ENCODE peak calls at places on chromosome 4, in five cellular contexts. One of them, this sample, is unnamed.

GRCh38 chr4:148787831-148788477 is 345.7 kb upstream of the NR3C2 start:
- DNase-seq in stimulated activated CD4-positive, alpha-beta T cell treated with anti-CD3 and anti-CD28 coated beads, Interleukin-15, amount 100 ng/mL, for 24 hours: no peak
- DNase-seq in EH: no peak
- DNase-seq in tibial artery: no peak
- DNase-seq in NCI-H1092 treated with DMSO at 0.1 percent for 48 hours: no peak
- DNase-seq in this sample: no peak

GRCh38 chr4:138405439-138405838 is 163.3 kb upstream of the SLC7A11 start:
- DNase-seq in tibial artery: no peak
- DNase-seq in EH: peak; percentile 22
- DNase-seq in stimulated activated CD4-positive, alpha-beta T cell treated with anti-CD3 and anti-CD28 coated beads, Interleukin-15, amount 100 ng/mL, for 24 hours: no peak
- DNase-seq in NCI-H1092 treated with DMSO at 0.1 percent for 48 hours: no peak
- DNase-seq in this sample: no peak

GRCh38 chr4:6092971-6093370 is 74.7 kb upstream of the C4orf50 start:
- DNase-seq in tibial artery: no peak
- DNase-seq in EH: no peak
- DNase-seq in NCI-H1092 treated with DMSO at 0.1 percent for 48 hours: no peak
- DNase-seq in stimulated activated CD4-positive, alpha-beta T cell treated with anti-CD3 and anti-CD28 coated beads, Interleukin-15, amount 100 ng/mL, for 24 hours: no peak
- DNase-seq in this sample: no peak

GRCh38 chr4:56927196-56927595 is 19.5 kb downstream of the REST start:
- DNase-seq in tibial artery: no peak
- DNase-seq in EH: no peak
- DNase-seq in NCI-H1092 treated with DMSO at 0.1 percent for 48 hours: no peak
- DNase-seq in stimulated activated CD4-positive, alpha-beta T cell treated with anti-CD3 and anti-CD28 coated beads, Interleukin-15, amount 100 ng/mL, for 24 hours: no peak
- DNase-seq in this sample: no peak

GRCh38 chr4:113707013-113707412 is 54.5 kb downstream of the CAMK2D start:
- DNase-seq in NCI-H1092 treated with DMSO at 0.1 percent for 48 hours: no peak
- DNase-seq in stimulated activated CD4-positive, alpha-beta T cell treated with anti-CD3 and anti-CD28 coated beads, Interleukin-15, amount 100 ng/mL, for 24 hours: no peak
- DNase-seq in tibial artery: no peak
- DNase-seq in EH: peak; percentile 55
- DNase-seq in this sample: no peak

GRCh38 chr4:47882228-47882627 is 32.2 kb downstream of the NFXL1 start:
- DNase-seq in EH: peak; percentile 47
- DNase-seq in tibial artery: no peak
- DNase-seq in stimulated activated CD4-positive, alpha-beta T cell treated with anti-CD3 and anti-CD28 coated beads, Interleukin-15, amount 100 ng/mL, for 24 hours: no peak
- DNase-seq in NCI-H1092 treated with DMSO at 0.1 percent for 48 hours: no peak
- DNase-seq in this sample: no peak

GRCh38 chr4:17352357-17352756 is 159.5 kb downstream of the QDPR start:
- DNase-seq in EH: no peak
- DNase-seq in tibial artery: no peak
- DNase-seq in NCI-H1092 treated with DMSO at 0.1 percent for 48 hours: no peak
- DNase-seq in stimulated activated CD4-positive, alpha-beta T cell treated with anti-CD3 and anti-CD28 coated beads, Interleukin-15, amount 100 ng/mL, for 24 hours: no peak
- DNase-seq in this sample: no peak

GRCh38 chr4:150694438-150694837 is 112.5 kb downstream of the MAB21L2 start:
- DNase-seq in EH: no peak
- DNase-seq in NCI-H1092 treated with DMSO at 0.1 percent for 48 hours: no peak
- DNase-seq in stimulated activated CD4-positive, alpha-beta T cell treated with anti-CD3 and anti-CD28 coated beads, Interleukin-15, amount 100 ng/mL, for 24 hours: no peak
- DNase-seq in tibial artery: no peak
- DNase-seq in this sample: no peak

GRCh38 chr4:76373919-76374552 is 46.9 kb downstream of the CCDC158 start:
- DNase-seq in NCI-H1092 treated with DMSO at 0.1 percent for 48 hours: no peak
- DNase-seq in EH: peak; percentile 48
- DNase-seq in stimulated activated CD4-positive, alpha-beta T cell treated with anti-CD3 and anti-CD28 coated beads, Interleukin-15, amount 100 ng/mL, for 24 hours: no peak
- DNase-seq in tibial artery: no peak
- DNase-seq in this sample: no peak

GRCh38 chr4:123488916-123489315 is 92.3 kb downstream of the SPRY1 start:
- DNase-seq in stimulated activated CD4-positive, alpha-beta T cell treated with anti-CD3 and anti-CD28 coated beads, Interleukin-15, amount 100 ng/mL, for 24 hours: no peak
- DNase-seq in NCI-H1092 treated with DMSO at 0.1 percent for 48 hours: no peak
- DNase-seq in tibial artery: no peak
- DNase-seq in EH: peak; percentile 66
- DNase-seq in this sample: no peak

GRCh38 chr4:66331761-66332160 is 661.5 kb upstream of the EPHA5 start:
- DNase-seq in stimulated activated CD4-positive, alpha-beta T cell treated with anti-CD3 and anti-CD28 coated beads, Interleukin-15, amount 100 ng/mL, for 24 hours: no peak
- DNase-seq in tibial artery: no peak
- DNase-seq in EH: peak; percentile 78
- DNase-seq in NCI-H1092 treated with DMSO at 0.1 percent for 48 hours: no peak
- DNase-seq in this sample: no peak

GRCh38 chr4:186887211-186887785 is 163.6 kb upstream of the FAT1 start:
- DNase-seq in stimulated activated CD4-positive, alpha-beta T cell treated with anti-CD3 and anti-CD28 coated beads, Interleukin-15, amount 100 ng/mL, for 24 hours: no peak
- DNase-seq in EH: peak; percentile 70
- DNase-seq in tibial artery: no peak
- DNase-seq in NCI-H1092 treated with DMSO at 0.1 percent for 48 hours: no peak
- DNase-seq in this sample: no peak

GRCh38 chr4:173529505-173530325 is at the start of gene HAND2:
- DNase-seq in EH: peak; percentile 78
- DNase-seq in stimulated activated CD4-positive, alpha-beta T cell treated with anti-CD3 and anti-CD28 coated beads, Interleukin-15, amount 100 ng/mL, for 24 hours: no peak
- DNase-seq in NCI-H1092 treated with DMSO at 0.1 percent for 48 hours: peak; percentile 47
- DNase-seq in tibial artery: peak; percentile 69
- DNase-seq in this sample: no peak

GRCh38 chr4:30719363-30720020 is 677 bp upstream of the PCDH7 start:
- DNase-seq in stimulated activated CD4-positive, alpha-beta T cell treated with anti-CD3 and anti-CD28 coated beads, Interleukin-15, amount 100 ng/mL, for 24 hours: peak; percentile 19
- DNase-seq in NCI-H1092 treated with DMSO at 0.1 percent for 48 hours: peak; percentile 44
- DNase-seq in EH: peak; percentile 59
- DNase-seq in tibial artery: peak; percentile 72
- DNase-seq in this sample: no peak

GRCh38 chr4:89682808-89683207 is 154.2 kb downstream of the SNCA start:
- DNase-seq in stimulated activated CD4-positive, alpha-beta T cell treated with anti-CD3 and anti-CD28 coated beads, Interleukin-15, amount 100 ng/mL, for 24 hours: no peak
- DNase-seq in NCI-H1092 treated with DMSO at 0.1 percent for 48 hours: no peak
- DNase-seq in EH: no peak
- DNase-seq in tibial artery: no peak
- DNase-seq in this sample: no peak

GRCh38 chr4:146029939-146030710 is 91.5 kb upstream of the ZNF827 start:
- DNase-seq in tibial artery: no peak
- DNase-seq in NCI-H1092 treated with DMSO at 0.1 percent for 48 hours: no peak
- DNase-seq in stimulated activated CD4-positive, alpha-beta T cell treated with anti-CD3 and anti-CD28 coated beads, Interleukin-15, amount 100 ng/mL, for 24 hours: peak; percentile 18
- DNase-seq in EH: peak; percentile 11
- DNase-seq in this sample: peak; percentile 11

GRCh38 chr4:145155268-145155870 is 25.0 kb downstream of the OTUD4 start:
- DNase-seq in stimulated activated CD4-positive, alpha-beta T cell treated with anti-CD3 and anti-CD28 coated beads, Interleukin-15, amount 100 ng/mL, for 24 hours: no peak
- DNase-seq in EH: no peak
- DNase-seq in tibial artery: no peak
- DNase-seq in NCI-H1092 treated with DMSO at 0.1 percent for 48 hours: no peak
- DNase-seq in this sample: no peak

GRCh38 chr4:36348403-36348938 is 67.1 kb downstream of the DTHD1 start:
- DNase-seq in stimulated activated CD4-positive, alpha-beta T cell treated with anti-CD3 and anti-CD28 coated beads, Interleukin-15, amount 100 ng/mL, for 24 hours: peak; percentile 51
- DNase-seq in NCI-H1092 treated with DMSO at 0.1 percent for 48 hours: no peak
- DNase-seq in tibial artery: no peak
- DNase-seq in EH: no peak
- DNase-seq in this sample: peak; percentile 46

GRCh38 chr4:176622251-176622968 is 170.3 kb downstream of the VEGFC start:
- DNase-seq in tibial artery: no peak
- DNase-seq in stimulated activated CD4-positive, alpha-beta T cell treated with anti-CD3 and anti-CD28 coated beads, Interleukin-15, amount 100 ng/mL, for 24 hours: no peak
- DNase-seq in EH: peak; percentile 75
- DNase-seq in NCI-H1092 treated with DMSO at 0.1 percent for 48 hours: no peak
- DNase-seq in this sample: no peak

GRCh38 chr4:54941994-54942552 is 183.3 kb downstream of the KDR start:
- DNase-seq in EH: no peak
- DNase-seq in stimulated activated CD4-positive, alpha-beta T cell treated with anti-CD3 and anti-CD28 coated beads, Interleukin-15, amount 100 ng/mL, for 24 hours: peak; percentile 10
- DNase-seq in NCI-H1092 treated with DMSO at 0.1 percent for 48 hours: peak; percentile 71
- DNase-seq in tibial artery: no peak
- DNase-seq in this sample: no peak